ENCODE peak calls at places on chromosome 12, in four cellular contexts. One of them, this sample, is unnamed.

GRCh38 chr12:116874324-116874995 is 6.8 kb downstream of the HRK start:
- DNase-seq in adipocyte: no peak
- DNase-seq in ELR: no peak
- DNase-seq in caudate nucleus: no peak
- DNase-seq in this sample: no peak

GRCh38 chr12:113418213-113418879 is 3.8 kb upstream of the SDSL start:
- DNase-seq in caudate nucleus: no peak
- DNase-seq in adipocyte: no peak
- DNase-seq in ELR: no peak
- DNase-seq in this sample: no peak

GRCh38 chr12:12927211-12928079 is 24.5 kb downstream of the GPRC5D start:
- DNase-seq in ELR: peak
- DNase-seq in adipocyte: peak
- DNase-seq in caudate nucleus: no peak
- DNase-seq in this sample: no peak

GRCh38 chr12:120539303-120539702 is 5.1 kb downstream of the RNF10 start:
- DNase-seq in ELR: peak
- DNase-seq in caudate nucleus: no peak
- DNase-seq in adipocyte: peak
- DNase-seq in this sample: no peak

GRCh38 chr12:108694812-108695278 is 36.5 kb downstream of the CORO1C start:
- DNase-seq in adipocyte: no peak
- DNase-seq in caudate nucleus: no peak
- DNase-seq in ELR: peak
- DNase-seq in this sample: no peak

GRCh38 chr12:46154221-46154975 is 114.4 kb downstream of the SLC38A1 start:
- DNase-seq in adipocyte: peak
- DNase-seq in caudate nucleus: no peak
- DNase-seq in ELR: peak
- DNase-seq in this sample: no peak

GRCh38 chr12:90029317-90029716 is 320.7 kb upstream of the ATP2B1 start:
- DNase-seq in adipocyte: no peak
- DNase-seq in caudate nucleus: no peak
- DNase-seq in ELR: no peak
- DNase-seq in this sample: no peak

GRCh38 chr12:75747572-75747995 is 236.2 kb upstream of the KRR1 start:
- DNase-seq in caudate nucleus: no peak
- DNase-seq in ELR: peak
- DNase-seq in adipocyte: peak
- DNase-seq in this sample: no peak

GRCh38 chr12:19960527-19960926 is 407.8 kb upstream of the PDE3A start:
- DNase-seq in adipocyte: no peak
- DNase-seq in ELR: no peak
- DNase-seq in caudate nucleus: no peak
- DNase-seq in this sample: no peak

GRCh38 chr12:112969547-112970306 is 8.6 kb upstream of the OAS2 start:
- DNase-seq in caudate nucleus: no peak
- DNase-seq in adipocyte: no peak
- DNase-seq in ELR: no peak
- DNase-seq in this sample: no peak

GRCh38 chr12:116135209-116135930 is 142.1 kb downstream of the MED13L start:
- DNase-seq in adipocyte: peak
- DNase-seq in ELR: peak
- DNase-seq in caudate nucleus: no peak
- DNase-seq in this sample: no peak

GRCh38 chr12:50517456-50518048 is 12.8 kb downstream of the DIP2B start:
- DNase-seq in adipocyte: peak
- DNase-seq in caudate nucleus: no peak
- DNase-seq in ELR: peak
- DNase-seq in this sample: no peak

GRCh38 chr12:15600223-15600935 is 188.8 kb downstream of the EPS8 start:
- DNase-seq in caudate nucleus: no peak
- DNase-seq in adipocyte: no peak
- DNase-seq in ELR: no peak
- DNase-seq in this sample: no peak

GRCh38 chr12:5173511-5174011 is 129.9 kb downstream of the KCNA5 start:
- DNase-seq in caudate nucleus: no peak
- DNase-seq in ELR: peak
- DNase-seq in adipocyte: no peak
- DNase-seq in this sample: no peak